ENCODE peak calls at places on chromosomes 4 and X, in eight cellular contexts. A is NCI-H1417; N is osteocyte; P is uterus; V is stimulated activated CD4-positive, alpha-beta T cell treated with anti-CD3 and anti-CD28 coated beads, TNF-alpha, amount 100 ng/mL, for 1 hour; R is fibroblast of the conjunctiva; W is brain microvascular endothelial cell; C is nephron progenitor cell. E is an unnamed sample.
A peak's percentile ranks its signal among the peaks of the same experiment; 100 is the strongest.

GRCh38 chr4:112082954-112083586 is 62.2 kb upstream of the FAM241A start:
- DNase-seq in C (no peak), R (no peak), P (no peak), W (peak; percentile 53), N (no peak), V (no peak), A (no peak), E (no peak)

GRCh38 chr4:99201687-99202086 is 17.4 kb downstream of the ADH6 start:
- DNase-seq in C (no peak), A (no peak), W (no peak), N (no peak), P (no peak), R (peak; percentile 63), V (no peak), E (no peak)

GRCh38 chrX:57156397-57157049 is 19.3 kb upstream of the SPIN2A start:
- DNase-seq in R (no peak), A (peak; percentile 20), N (no peak), P (no peak), V (no peak), W (peak; percentile 40), C (peak; percentile 23), E (no peak)

GRCh38 chr4:5750052-5750950 is 39.3 kb downstream of the EVC start:
- DNase-seq in V (no peak), C (no peak), N (peak; percentile 32), A (no peak), P (no peak), R (peak; percentile 47), W (peak; percentile 79), E (no peak)

GRCh38 chrX:15497865-15498264 is 2.7 kb upstream of the BMX start:
- DNase-seq in R (peak; percentile 17), V (peak; percentile 2), P (peak; percentile 25), A (peak; percentile 61), W (peak; percentile 29), C (peak; percentile 73), N (no peak), E (no peak)

GRCh38 chr4:109072595-109072994 is 229.9 kb downstream of the COL25A1 start:
- DNase-seq in W (peak; percentile 66), A (no peak), C (no peak), P (no peak), V (no peak), N (no peak), R (peak; percentile 89), E (no peak)

GRCh38 chr4:144451771-144452170 is 194.2 kb upstream of the HHIP start:
- DNase-seq in R (no peak), V (no peak), P (no peak), N (no peak), W (no peak), C (no peak), A (no peak), E (no peak)

GRCh38 chr4:127403523-127404084 is 229.2 kb upstream of the INTU start:
- DNase-seq in A (no peak), C (no peak), W (no peak), R (no peak), N (no peak), P (no peak), V (no peak), E (no peak)

GRCh38 chrX:8783100-8784098 is 17.8 kb downstream of the FAM9A start:
- DNase-seq in P (no peak), A (no peak), W (no peak), R (no peak), N (no peak), C (peak; percentile 14), V (no peak), E (no peak)

E was measured in coronary artery.